ENCODE peak calls at places on chromosomes 6 and 20, in six cellular contexts. One of them, this sample, is unnamed.

GRCh38 chr6:37131104-37131959 is 38.6 kb upstream of the PIM1 start:
- DNase-seq in CD4-positive, alpha-beta T cell: no peak
- DNase-seq in HFF-Myc: no peak
- DNase-seq in omental fat pad: no peak
- DNase-seq in GM13977: no peak
- DNase-seq in B cell: no peak
- DNase-seq in this sample: peak; percentile 32

GRCh38 chr6:26124550-26125014 is 37.4 kb downstream of the HFE start:
- DNase-seq in CD4-positive, alpha-beta T cell: no peak
- DNase-seq in HFF-Myc: no peak
- DNase-seq in omental fat pad: no peak
- DNase-seq in GM13977: no peak
- DNase-seq in B cell: no peak
- DNase-seq in this sample: no peak

GRCh38 chr6:144797881-144798589 is 512.9 kb downstream of the UTRN start:
- DNase-seq in CD4-positive, alpha-beta T cell: no peak
- DNase-seq in HFF-Myc: peak; percentile 27
- DNase-seq in omental fat pad: no peak
- DNase-seq in GM13977: no peak
- DNase-seq in B cell: no peak
- DNase-seq in this sample: no peak

GRCh38 chr20:61744691-61745396 is 320.8 kb downstream of the TAF4 start:
- DNase-seq in CD4-positive, alpha-beta T cell: no peak
- DNase-seq in HFF-Myc: no peak
- DNase-seq in omental fat pad: no peak
- DNase-seq in GM13977: no peak
- DNase-seq in B cell: no peak
- DNase-seq in this sample: no peak

GRCh38 chr20:62143976-62144825 is 632 bp downstream of the SS18L1 start:
- DNase-seq in CD4-positive, alpha-beta T cell: peak; percentile 50
- DNase-seq in HFF-Myc: no peak
- DNase-seq in omental fat pad: no peak
- DNase-seq in GM13977: peak; percentile 80
- DNase-seq in B cell: peak; percentile 75
- DNase-seq in this sample: peak; percentile 39

GRCh38 chr20:11766961-11767360 is 150.7 kb upstream of the BTBD3 start:
- DNase-seq in CD4-positive, alpha-beta T cell: no peak
- DNase-seq in HFF-Myc: no peak
- DNase-seq in omental fat pad: no peak
- DNase-seq in GM13977: no peak
- DNase-seq in B cell: no peak
- DNase-seq in this sample: no peak

GRCh38 chr6:84774174-84775158 is 10.1 kb upstream of the TBX18 start:
- DNase-seq in CD4-positive, alpha-beta T cell: no peak
- DNase-seq in HFF-Myc: no peak
- DNase-seq in omental fat pad: no peak
- DNase-seq in GM13977: peak; percentile 78
- DNase-seq in B cell: no peak
- DNase-seq in this sample: peak; percentile 43

GRCh38 chr6:11802886-11803595 is 24.4 kb upstream of the ADTRP start:
- DNase-seq in CD4-positive, alpha-beta T cell: no peak
- DNase-seq in HFF-Myc: no peak
- DNase-seq in omental fat pad: no peak
- DNase-seq in GM13977: no peak
- DNase-seq in B cell: no peak
- DNase-seq in this sample: no peak

GRCh38 chr6:46191961-46192360 is 21.2 kb upstream of the ENPP5 start:
- DNase-seq in CD4-positive, alpha-beta T cell: no peak
- DNase-seq in HFF-Myc: peak; percentile 9
- DNase-seq in omental fat pad: no peak
- DNase-seq in GM13977: no peak
- DNase-seq in B cell: no peak
- DNase-seq in this sample: no peak

GRCh38 chr6:149761438-149761837 is 11.9 kb downstream of the PCMT1 start:
- DNase-seq in CD4-positive, alpha-beta T cell: no peak
- DNase-seq in HFF-Myc: no peak
- DNase-seq in omental fat pad: no peak
- DNase-seq in GM13977: peak; percentile 45
- DNase-seq in B cell: peak; percentile 19
- DNase-seq in this sample: no peak

GRCh38 chr6:158000530-158001307 is 19.1 kb downstream of the SYNJ2 start:
- DNase-seq in CD4-positive, alpha-beta T cell: no peak
- DNase-seq in HFF-Myc: no peak
- DNase-seq in omental fat pad: no peak
- DNase-seq in GM13977: no peak
- DNase-seq in B cell: no peak
- DNase-seq in this sample: no peak

GRCh38 chr20:45470939-45471338 is 1.4 kb downstream of the WFDC2 start:
- DNase-seq in CD4-positive, alpha-beta T cell: no peak
- DNase-seq in HFF-Myc: no peak
- DNase-seq in omental fat pad: no peak
- DNase-seq in GM13977: no peak
- DNase-seq in B cell: no peak
- DNase-seq in this sample: no peak

GRCh38 chr6:163001341-163001740 is 273.6 kb downstream of the PACRG start:
- DNase-seq in CD4-positive, alpha-beta T cell: no peak
- DNase-seq in HFF-Myc: no peak
- DNase-seq in omental fat pad: no peak
- DNase-seq in GM13977: peak; percentile 63
- DNase-seq in B cell: no peak
- DNase-seq in this sample: no peak

GRCh38 chr20:25750765-25751696 is 54.4 kb upstream of the ZNF337 start:
- DNase-seq in CD4-positive, alpha-beta T cell: peak; percentile 51
- DNase-seq in HFF-Myc: peak; percentile 12
- DNase-seq in omental fat pad: no peak
- DNase-seq in GM13977: no peak
- DNase-seq in B cell: peak; percentile 66
- DNase-seq in this sample: no peak

GRCh38 chr6:37946021-37946420 is 126.5 kb downstream of the ZFAND3 start:
- DNase-seq in CD4-positive, alpha-beta T cell: no peak
- DNase-seq in HFF-Myc: no peak
- DNase-seq in omental fat pad: no peak
- DNase-seq in GM13977: no peak
- DNase-seq in B cell: no peak
- DNase-seq in this sample: no peak

GRCh38 chr6:1906625-1907024 is 296.9 kb downstream of the FOXC1 start:
- DNase-seq in CD4-positive, alpha-beta T cell: no peak
- DNase-seq in HFF-Myc: no peak
- DNase-seq in omental fat pad: no peak
- DNase-seq in GM13977: no peak
- DNase-seq in B cell: no peak
- DNase-seq in this sample: no peak

GRCh38 chr6:816510-817084 is 123.7 kb upstream of the EXOC2 start:
- DNase-seq in CD4-positive, alpha-beta T cell: no peak
- DNase-seq in HFF-Myc: no peak
- DNase-seq in omental fat pad: no peak
- DNase-seq in GM13977: no peak
- DNase-seq in B cell: peak; percentile 18
- DNase-seq in this sample: no peak

GRCh38 chr6:108810057-108810643 is 38.1 kb upstream of the ARMC2 start:
- DNase-seq in CD4-positive, alpha-beta T cell: no peak
- DNase-seq in HFF-Myc: no peak
- DNase-seq in omental fat pad: no peak
- DNase-seq in GM13977: no peak
- DNase-seq in B cell: no peak
- DNase-seq in this sample: no peak

GRCh38 chr6:81950877-81951276 is 198.4 kb upstream of the TENT5A start:
- DNase-seq in CD4-positive, alpha-beta T cell: no peak
- DNase-seq in HFF-Myc: peak; percentile 38
- DNase-seq in omental fat pad: no peak
- DNase-seq in GM13977: no peak
- DNase-seq in B cell: no peak
- DNase-seq in this sample: no peak

GRCh38 chr20:33279261-33279910 is 3.6 kb upstream of the BPIFB1 start:
- DNase-seq in CD4-positive, alpha-beta T cell: no peak
- DNase-seq in HFF-Myc: no peak
- DNase-seq in omental fat pad: no peak
- DNase-seq in GM13977: no peak
- DNase-seq in B cell: no peak
- DNase-seq in this sample: no peak

GRCh38 chr6:26534681-26535465 is 3.3 kb upstream of the HMGN4 start:
- DNase-seq in CD4-positive, alpha-beta T cell: no peak
- DNase-seq in HFF-Myc: no peak
- DNase-seq in omental fat pad: no peak
- DNase-seq in GM13977: no peak
- DNase-seq in B cell: no peak
- DNase-seq in this sample: no peak

GRCh38 chr6:33850869-33851541 is 47.2 kb upstream of the MLN start:
- DNase-seq in CD4-positive, alpha-beta T cell: no peak
- DNase-seq in HFF-Myc: no peak
- DNase-seq in omental fat pad: no peak
- DNase-seq in GM13977: no peak
- DNase-seq in B cell: no peak
- DNase-seq in this sample: no peak

GRCh38 chr6:47169785-47170685 is 127.9 kb upstream of the ADGRF1 start:
- DNase-seq in CD4-positive, alpha-beta T cell: no peak
- DNase-seq in HFF-Myc: peak; percentile 61
- DNase-seq in omental fat pad: no peak
- DNase-seq in GM13977: no peak
- DNase-seq in B cell: no peak
- DNase-seq in this sample: no peak

GRCh38 chr6:132362318-132363185 is 38.7 kb downstream of the MOXD1 start:
- DNase-seq in CD4-positive, alpha-beta T cell: no peak
- DNase-seq in HFF-Myc: no peak
- DNase-seq in omental fat pad: no peak
- DNase-seq in GM13977: no peak
- DNase-seq in B cell: no peak
- DNase-seq in this sample: no peak

GRCh38 chr20:48986899-48987298 is 59.2 kb upstream of the CSE1L start:
- DNase-seq in CD4-positive, alpha-beta T cell: no peak
- DNase-seq in HFF-Myc: no peak
- DNase-seq in omental fat pad: no peak
- DNase-seq in GM13977: no peak
- DNase-seq in B cell: no peak
- DNase-seq in this sample: no peak
- TF ChIP-seq CTCF in CD4-positive, alpha-beta T cell: no peak
- TF ChIP-seq CTCF in HFF-Myc: peak; percentile 19
- TF ChIP-seq CTCF in omental fat pad: no peak
- TF ChIP-seq CTCF in GM13977: peak; percentile 14
- TF ChIP-seq CTCF in B cell: no peak
- TF ChIP-seq CTCF in this sample: peak; percentile 49

GRCh38 chr20:14950633-14951032 is 613.2 kb upstream of the FLRT3 start:
- DNase-seq in CD4-positive, alpha-beta T cell: no peak
- DNase-seq in HFF-Myc: no peak
- DNase-seq in omental fat pad: no peak
- DNase-seq in GM13977: no peak
- DNase-seq in B cell: no peak
- DNase-seq in this sample: no peak

GRCh38 chr20:14947536-14947935 is 610.1 kb upstream of the FLRT3 start:
- DNase-seq in CD4-positive, alpha-beta T cell: no peak
- DNase-seq in HFF-Myc: no peak
- DNase-seq in omental fat pad: no peak
- DNase-seq in GM13977: no peak
- DNase-seq in B cell: no peak
- DNase-seq in this sample: no peak

GRCh38 chr20:14951707-14952106 is 614.3 kb upstream of the FLRT3 start:
- DNase-seq in CD4-positive, alpha-beta T cell: no peak
- DNase-seq in HFF-Myc: peak; percentile 39
- DNase-seq in omental fat pad: no peak
- DNase-seq in GM13977: no peak
- DNase-seq in B cell: no peak
- DNase-seq in this sample: no peak

GRCh38 chr20:14951105-14951504 is 613.7 kb upstream of the FLRT3 start:
- DNase-seq in CD4-positive, alpha-beta T cell: no peak
- DNase-seq in HFF-Myc: no peak
- DNase-seq in omental fat pad: no peak
- DNase-seq in GM13977: no peak
- DNase-seq in B cell: no peak
- DNase-seq in this sample: no peak

DNA sequence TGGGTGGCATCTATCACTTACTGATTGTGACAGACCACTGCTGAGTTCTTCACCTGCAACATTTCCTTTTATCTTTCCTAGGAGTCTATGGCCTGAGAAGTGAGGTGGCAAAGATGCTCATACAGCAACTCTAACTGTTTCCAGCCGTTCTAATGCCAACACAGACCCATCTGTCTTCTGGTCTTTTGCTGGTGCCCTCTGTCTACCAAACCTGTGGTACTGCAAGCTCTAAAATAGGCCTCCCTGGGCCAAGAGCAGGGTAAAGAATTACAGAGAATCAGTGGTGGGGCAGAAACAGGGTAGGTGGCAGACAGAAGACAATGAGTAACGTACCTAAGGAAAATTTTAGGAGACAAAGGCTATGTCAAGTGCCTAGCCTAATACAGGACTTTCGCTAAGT is 611.0 kb upstream of the FLRT3 start:
- DNase-seq in CD4-positive, alpha-beta T cell: no peak
- DNase-seq in HFF-Myc: no peak
- DNase-seq in omental fat pad: no peak
- DNase-seq in GM13977: no peak
- DNase-seq in B cell: no peak
- DNase-seq in this sample: no peak
- TF ChIP-seq CTCF in CD4-positive, alpha-beta T cell: no peak
- TF ChIP-seq CTCF in HFF-Myc: peak; percentile 16
- TF ChIP-seq CTCF in omental fat pad: no peak
- TF ChIP-seq CTCF in GM13977: no peak
- TF ChIP-seq CTCF in B cell: no peak
- TF ChIP-seq CTCF in this sample: no peak

DNA sequence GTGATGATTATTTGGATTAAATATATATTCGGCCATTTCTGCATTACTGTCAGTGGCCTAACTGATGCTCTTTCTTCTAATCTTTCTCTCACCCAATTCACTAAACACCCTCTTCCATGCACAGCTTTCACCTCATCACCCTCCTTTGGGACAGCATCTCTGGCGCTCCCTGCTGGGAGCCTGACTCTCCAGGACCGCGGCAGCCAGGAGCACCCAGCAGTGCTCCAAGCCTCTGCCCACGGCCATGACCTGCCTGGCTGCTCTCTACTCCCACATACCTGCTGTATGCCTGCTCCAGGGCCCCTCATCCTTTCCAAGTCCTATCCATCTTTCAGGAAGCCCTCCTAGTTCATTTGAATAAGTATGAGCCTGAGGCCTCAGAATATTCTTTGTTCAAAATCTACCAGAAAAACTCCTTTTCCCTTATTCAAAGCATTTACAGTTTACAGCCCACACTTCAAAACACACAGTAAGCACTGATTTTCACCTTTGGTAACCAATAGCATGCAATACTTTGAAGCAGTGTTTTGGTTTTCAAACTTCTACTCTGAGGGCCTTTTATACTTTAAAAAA is 15.2 kb downstream of the CTCFL start:
- DNase-seq in CD4-positive, alpha-beta T cell: no peak
- DNase-seq in HFF-Myc: no peak
- DNase-seq in omental fat pad: no peak
- DNase-seq in GM13977: no peak
- DNase-seq in B cell: no peak
- DNase-seq in this sample: no peak
- TF ChIP-seq CTCF in CD4-positive, alpha-beta T cell: no peak
- TF ChIP-seq CTCF in HFF-Myc: peak; percentile 47
- TF ChIP-seq CTCF in omental fat pad: no peak
- TF ChIP-seq CTCF in GM13977: peak; percentile 49
- TF ChIP-seq CTCF in B cell: no peak
- TF ChIP-seq CTCF in this sample: peak; percentile 47

DNA sequence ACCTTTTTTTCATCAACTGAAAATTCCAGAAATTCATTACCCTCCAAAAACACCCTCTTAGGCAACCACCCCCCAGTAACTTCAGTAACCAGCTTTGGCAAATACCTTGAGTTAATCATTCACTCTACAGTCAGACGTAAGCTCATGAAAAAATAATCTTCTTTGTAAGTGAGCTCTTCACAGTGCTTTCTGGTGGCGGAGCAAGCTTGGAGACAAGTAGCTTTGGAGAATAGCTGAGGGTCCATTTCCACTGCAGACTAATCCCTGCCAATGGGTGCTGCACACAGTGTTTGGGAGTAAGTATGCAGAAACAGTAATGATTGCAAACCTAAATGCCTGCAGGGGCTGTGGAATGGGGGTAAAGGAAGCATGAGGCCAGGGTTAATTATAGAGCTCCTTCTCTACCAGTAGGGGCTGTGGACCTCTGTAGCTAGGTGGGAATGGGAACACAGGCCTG is 56.8 kb upstream of the HINT3 start:
- DNase-seq in CD4-positive, alpha-beta T cell: no peak
- DNase-seq in HFF-Myc: no peak
- DNase-seq in omental fat pad: no peak
- DNase-seq in GM13977: no peak
- DNase-seq in B cell: no peak
- DNase-seq in this sample: no peak
- TF ChIP-seq CTCF in CD4-positive, alpha-beta T cell: no peak
- TF ChIP-seq CTCF in HFF-Myc: no peak
- TF ChIP-seq CTCF in omental fat pad: no peak
- TF ChIP-seq CTCF in GM13977: no peak
- TF ChIP-seq CTCF in B cell: no peak
- TF ChIP-seq CTCF in this sample: no peak